ENCODE peak calls at places on chromosomes 2 and 18, in five cellular contexts. P is endodermal cell, Z is esophagus squamous epithelium, R is astrocyte of the cerebellum, F is AG10803. V is an unnamed sample.

GRCh38 chr2:101745711-101746694 is 48.5 kb downstream of the MAP4K4 start:
- DNase-seq in Z (no peak), P (no peak), F (peak), R (peak), V (no peak)

GRCh38 chr2:239073270-239073669 is 225.4 kb downstream of the TWIST2 start:
- DNase-seq in R (no peak), Z (no peak), P (no peak), F (no peak), V (no peak)

GRCh38 chr2:120005834-120006521 is 6.9 kb upstream of the EPB41L5 start:
- DNase-seq in R (no peak), F (no peak), Z (no peak), P (no peak), V (no peak)

GRCh38 chr2:137865954-137866540 is 98.2 kb upstream of the HNMT start:
- DNase-seq in P (peak), R (peak), Z (no peak), F (peak), V (no peak)

GRCh38 chr2:79292936-79293335 is 133.4 kb upstream of the REG3A start:
- DNase-seq in F (no peak), Z (no peak), P (no peak), R (no peak), V (no peak)

GRCh38 chr2:43841949-43842865 is 3.4 kb downstream of the ABCG8 start:
- DNase-seq in Z (no peak), F (no peak), R (no peak), P (no peak), V (no peak)

GRCh38 chr2:234989183-234989701 is 37.4 kb downstream of the SH3BP4 start:
- DNase-seq in Z (no peak), P (no peak), R (no peak), F (no peak), V (peak)

GRCh38 chr2:102122115-102122514 is 20.4 kb upstream of the IL1R1 start:
- DNase-seq in Z (no peak), P (no peak), R (peak), F (peak), V (no peak)

GRCh38 chr2:12500899-12501298 is 215.8 kb upstream of the TRIB2 start:
- DNase-seq in Z (no peak), F (no peak), R (no peak), P (no peak), V (no peak)

GRCh38 chr18:64116806-64117205 is 32.1 kb downstream of the LINC00305 start:
- DNase-seq in P (no peak), R (peak), F (no peak), Z (no peak), V (no peak)

GRCh38 chr18:13530879-13531387 is 195.4 kb downstream of the FAM210A start:
- DNase-seq in P (peak), Z (no peak), F (peak), R (peak), V (peak)

GRCh38 chr2:120388222-120389035 is 42.5 kb downstream of the INHBB start:
- DNase-seq in Z (no peak), R (no peak), P (no peak), F (no peak), V (no peak)

GRCh38 chr18:58682429-58683069 is 11.3 kb downstream of the MALT1 start:
- DNase-seq in P (no peak), Z (no peak), R (peak), F (peak), V (peak)

GRCh38 chr2:110662560-110662959 is 15.3 kb downstream of the BUB1 start:
- DNase-seq in Z (no peak), F (peak), P (no peak), R (no peak), V (no peak)

GRCh38 chr18:35291166-35291565 is 1.1 kb upstream of the ZSCAN30 start:
- DNase-seq in Z (no peak), F (no peak), R (no peak), P (no peak), V (no peak)

GRCh38 chr2:109401370-109401769 is 212.4 kb downstream of the SEPTIN10 start:
- DNase-seq in R (no peak), Z (no peak), F (no peak), P (no peak), V (no peak)

GRCh38 chr2:195498176-195498575 is 158.8 kb upstream of the SLC39A10 start:
- DNase-seq in R (no peak), P (peak), Z (no peak), F (peak), V (no peak)

GRCh38 chr2:64793701-64794100 is 140.0 kb upstream of the SERTAD2 start:
- DNase-seq in F (no peak), Z (no peak), P (no peak), R (no peak), V (no peak)
- H3K4me3 ChIP-seq in F (no peak), Z (no peak), P (no peak), R (no peak), V (no peak)

GRCh38 chr2:174180165-174180724 is 68.1 kb downstream of the OLA1 start:
- DNase-seq in F (peak), P (no peak), Z (no peak), R (no peak), V (no peak)
- TF ChIP-seq CTCF in F (no peak), P (peak), Z (no peak), R (no peak), V (no peak)

GRCh38 chr18:76783786-76784484 is 38.4 kb upstream of the ZNF236 start:
- DNase-seq in Z (no peak), P (no peak), F (no peak), R (no peak), V (no peak)
- H3K4me3 ChIP-seq in Z (no peak), P (no peak), F (no peak), R (no peak), V (no peak)

GRCh38 chr2:127843677-127844076 is 14.3 kb downstream of the POLR2D start:
- DNase-seq in R (no peak), Z (no peak), P (no peak), F (no peak), V (peak)
- TF ChIP-seq CTCF in R (no peak), Z (no peak), P (no peak), F (no peak), V (no peak)

GRCh38 chr2:222194669-222195068 is 104.1 kb downstream of the PAX3 start:
- DNase-seq in Z (no peak), R (no peak), P (no peak), F (no peak), V (no peak)
- H3K4me3 ChIP-seq in Z (no peak), R (no peak), P (no peak), F (no peak), V (no peak)